ENCODE peak calls at places on chromosomes 13 and 19, in six cellular contexts. E, Z, B, K, M and O are unnamed samples.

GRCh38 chr13:20465218-20465879 is 60.3 kb downstream of the CRYL1 start:
- DNase-seq in E (no peak), Z (no peak), B (no peak), K (no peak), M (no peak), O (no peak)

GRCh38 chr13:44930280-44930679 is 59.0 kb downstream of the NUFIP1 start:
- DNase-seq in B (no peak), K (no peak), E (no peak), M (no peak), Z (no peak), O (no peak)

GRCh38 chr19:27694361-27695055 is 1518.4 kb downstream of the UQCRFS1 start:
- DNase-seq in Z (no peak), E (no peak), B (no peak), M (no peak), K (no peak), O (no peak)

GRCh38 chr19:15640904-15641597 is 354 bp downstream of the CYP4F3 start:
- DNase-seq in M (no peak), B (no peak), K (no peak), E (no peak), Z (no peak), O (no peak)

GRCh38 chr13:29562762-29563161 is 32.7 kb downstream of the SLC7A1 start:
- DNase-seq in B (no peak), K (no peak), M (no peak), Z (no peak), E (no peak), O (peak; percentile 25)

GRCh38 chr19:4730740-4731171 is 7.1 kb upstream of the DPP9 start:
- DNase-seq in Z (peak; percentile 65), B (no peak), K (no peak), E (peak; percentile 37), M (peak; percentile 53), O (peak; percentile 70)

GRCh38 chr19:42436006-42436405 is 6.7 kb downstream of the CXCL17 start:
- DNase-seq in E (no peak), B (no peak), K (no peak), M (no peak), Z (no peak), O (no peak)

GRCh38 chr19:35328851-35329285 is at the start of gene CD22:
- DNase-seq in M (no peak), E (no peak), B (no peak), Z (no peak), K (no peak), O (no peak)

GRCh38 chr13:50951366-50951765 is 41.8 kb downstream of the RNASEH2B start:
- DNase-seq in E (no peak), K (no peak), B (no peak), M (no peak), Z (no peak), O (no peak)

GRCh38 chr19:1363599-1363998 is 20.1 kb upstream of the NDUFS7 start:
- DNase-seq in Z (peak; percentile 40), K (no peak), M (peak; percentile 49), B (no peak), E (no peak), O (no peak)

DNA sequence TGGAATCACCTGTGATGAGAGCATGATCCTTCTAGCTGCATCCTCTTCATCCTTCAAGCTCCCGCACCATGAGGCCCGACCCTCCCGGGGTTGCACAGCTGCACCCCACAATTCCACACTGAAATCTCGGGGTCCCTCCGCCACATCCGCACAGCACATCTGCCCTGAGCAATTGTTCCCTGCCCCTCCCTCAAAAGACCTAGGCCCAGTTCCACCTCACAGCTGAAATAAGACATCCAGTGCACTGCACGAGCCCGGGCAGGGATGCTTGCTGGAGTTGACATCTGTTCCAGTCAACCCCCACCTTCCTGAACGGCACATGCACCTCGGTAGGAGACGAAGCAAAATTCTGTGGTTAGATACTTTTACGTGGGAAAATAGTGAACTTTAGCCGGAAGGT is 14.7 kb upstream of the SOX1 start:
- DNase-seq in B (no peak), K (no peak), E (no peak), M (no peak), Z (no peak), O (no peak)
- H3K27me3 ChIP-seq in B (peaks cover 93% of the 10 kb centered on the region), K (peaks cover 100% of the 10 kb centered on the region), E (peaks cover 50% of the 10 kb centered on the region), M (peaks cover 15% of the 10 kb centered on the region), Z (peaks cover 22% of the 10 kb centered on the region), O (peaks cover 49% of the 10 kb centered on the region)

GRCh38 chr13:37460211-37460610 is 138.4 kb downstream of the POSTN start:
- DNase-seq in M (no peak), Z (no peak), K (no peak), B (no peak), E (no peak), O (no peak)

GRCh38 chr13:37453246-37453645 is 145.3 kb downstream of the POSTN start:
- DNase-seq in M (no peak), Z (no peak), B (no peak), K (no peak), E (no peak), O (no peak)

DNA sequence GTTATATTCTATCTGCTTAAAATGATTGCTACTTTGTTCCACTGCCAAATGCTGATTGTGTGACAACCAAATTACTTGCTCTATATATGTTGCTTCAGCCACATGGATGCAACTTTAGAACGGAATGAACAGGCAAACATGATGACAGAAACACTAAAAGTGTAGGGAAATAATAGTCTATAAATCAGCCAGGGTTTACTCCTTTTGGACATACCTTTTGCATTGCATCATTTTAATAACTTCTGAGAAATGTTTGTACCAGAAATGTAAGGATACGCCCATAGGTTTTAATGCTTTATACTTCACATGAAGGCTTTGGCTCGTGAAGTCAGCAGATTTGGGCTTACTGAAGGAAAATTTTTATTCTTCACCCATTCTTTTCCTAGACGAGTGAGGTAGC is 141.0 kb downstream of the POSTN start:
- DNase-seq in Z (no peak), K (no peak), E (no peak), M (no peak), B (no peak), O (no peak)
- H3K27me3 ChIP-seq in Z (no peaks in the 10 kb centered on the region), K (no peaks in the 10 kb centered on the region), E (no peaks in the 10 kb centered on the region), M (no peaks in the 10 kb centered on the region), B (no peaks in the 10 kb centered on the region), O (no peaks in the 10 kb centered on the region)

DNA sequence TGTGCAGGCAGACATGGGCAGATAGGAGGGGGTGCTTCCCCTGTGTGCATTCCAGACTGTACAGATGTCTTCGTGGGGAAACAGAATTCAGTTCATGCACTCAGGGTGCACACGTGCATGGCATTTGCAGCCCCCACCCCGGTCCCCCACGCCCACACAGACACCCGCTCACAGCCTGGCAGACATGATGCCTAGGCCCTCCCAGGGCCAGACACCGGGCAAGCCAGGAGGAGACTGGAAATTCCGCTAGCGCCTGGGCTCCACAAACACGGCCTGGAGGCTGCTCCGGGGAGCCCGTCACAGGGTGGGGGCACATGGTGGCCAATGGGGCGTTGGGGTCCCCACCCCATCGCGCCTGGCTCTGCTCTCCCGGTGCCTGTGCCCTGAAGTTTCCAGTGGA is 3.5 kb downstream of the CILP2 start:
- DNase-seq in Z (no peak), B (no peak), K (no peak), E (no peak), M (no peak), O (no peak)
- H3K27me3 ChIP-seq in Z (no peaks in the 10 kb centered on the region), B (peaks cover 25% of the 10 kb centered on the region), K (peaks cover 100% of the 10 kb centered on the region), E (peaks cover 3% of the 10 kb centered on the region), M (no peaks in the 10 kb centered on the region), O (no peaks in the 10 kb centered on the region)

GRCh38 chr13:99985886-99986527 is 4.4 kb downstream of the ZIC2 start:
- DNase-seq in B (no peak), K (no peak), E (no peak), Z (no peak), M (no peak), O (no peak)

GRCh38 chr13:99987180-99988047 is 5.8 kb downstream of the ZIC2 start:
- DNase-seq in B (no peak), Z (no peak), E (no peak), K (no peak), M (no peak), O (no peak)

GRCh38 chr13:99985243-99985874 is 3.8 kb downstream of the ZIC2 start:
- DNase-seq in M (no peak), K (no peak), E (no peak), B (no peak), Z (no peak), O (peak; percentile 65)

GRCh38 chr13:99988469-99989375 is 7.1 kb downstream of the ZIC2 start:
- DNase-seq in B (no peak), M (no peak), E (no peak), K (no peak), Z (no peak), O (no peak)

GRCh38 chr13:99986751-99987150 is 5.2 kb downstream of the ZIC2 start:
- DNase-seq in E (no peak), B (no peak), M (no peak), K (no peak), Z (no peak), O (no peak)
- H3K27me3 ChIP-seq in E (peaks cover 11% of the 10 kb centered on the region), B (peaks cover 100% of the 10 kb centered on the region), M (peaks cover 48% of the 10 kb centered on the region), K (peaks cover 100% of the 10 kb centered on the region), Z (peaks cover 86% of the 10 kb centered on the region), O (peaks cover 24% of the 10 kb centered on the region)

DNA sequence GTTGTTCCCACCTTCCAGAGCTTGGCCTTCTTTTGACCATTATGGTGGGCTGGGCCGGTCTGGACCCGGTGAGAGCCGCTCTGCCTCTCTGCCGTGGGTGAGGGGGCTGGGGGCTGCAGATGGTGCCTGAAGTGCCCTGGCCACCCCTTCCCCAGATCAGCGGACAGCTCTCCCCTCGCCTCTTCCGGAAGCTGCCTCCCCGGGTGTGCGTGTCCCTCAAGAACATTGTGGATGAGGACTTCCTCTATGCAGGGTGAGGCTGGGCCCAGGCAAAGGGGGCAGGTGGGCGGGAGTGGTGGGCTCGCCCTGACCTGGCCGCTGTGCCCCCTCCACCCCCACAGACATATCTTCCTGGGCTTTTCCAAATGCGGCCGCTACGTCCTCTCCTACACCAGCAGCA is 1.9 kb downstream of the DCAF15 start:
- DNase-seq in M (no peak), B (no peak), Z (no peak), E (no peak), K (no peak), O (no peak)
- H3K27me3 ChIP-seq in M (no peaks in the 10 kb centered on the region), B (no peaks in the 10 kb centered on the region), Z (no peaks in the 10 kb centered on the region), E (no peaks in the 10 kb centered on the region), K (no peaks in the 10 kb centered on the region), O (no peaks in the 10 kb centered on the region)